ENCODE peak calls at places on chromosome 22, in nine cellular contexts. F, K, S, B, P, H, V, C and E are unnamed samples. For H3K4me1, the result is how much of the 10 kb centered on the place peaks cover.

GRCh38 chr22:23405366-23405851 is 174.7 kb downstream of the IGLL1 start:
- ATAC-seq in S (no peak), C (no peak), F (no peak), V (no peak), H (no peak), B (no peak), P (no peak), K (no peak), E (no peak)

GRCh38 chr22:44995282-44995597 is 14.6 kb downstream of the PHF21B start:
- ATAC-seq in V (no peak), P (no peak), F (no peak), B (no peak), C (no peak), S (no peak), H (peak), K (no peak), E (no peak)

GRCh38 chr22:17777005-17777716 is 2.9 kb upstream of the BID start:
- ATAC-seq in P (no peak), B (no peak), S (no peak), V (peak), F (peak), H (no peak), K (no peak), C (peak), E (no peak)

GRCh38 chr22:46577361-46578249 is 40.2 kb upstream of the CELSR1 start:
- ATAC-seq in C (peak), P (no peak), B (no peak), H (no peak), S (no peak), K (no peak), F (no peak), V (no peak), E (peak)

GRCh38 chr22:46052801-46053562 is 76.0 kb upstream of the WNT7B start:
- ATAC-seq in P (peak), S (peak), C (no peak), H (peak), B (peak), K (peak), F (peak), V (peak), E (peak)

GRCh38 chr22:46696225-46696518 is 41.9 kb downstream of the CERK start:
- ATAC-seq in F (peak), K (no peak), V (peak), B (peak), P (no peak), S (peak), C (no peak), H (peak), E (no peak)

GRCh38 chr22:47020157-47020556 is 257.7 kb downstream of the TBC1D22A start:
- ATAC-seq in S (no peak), H (no peak), K (no peak), F (no peak), P (no peak), C (no peak), V (no peak), B (no peak), E (no peak)

GRCh38 chr22:40534379-40535188 is 101.9 kb downstream of the MRTFA start:
- ATAC-seq in V (no peak), P (peak), H (peak), S (peak), B (peak), C (peak), F (peak), K (peak), E (no peak)

GRCh38 chr22:40203568-40203967 is 25.8 kb downstream of the TNRC6B start:
- ATAC-seq in K (no peak), C (peak), B (peak), S (peak), V (no peak), P (no peak), F (no peak), H (no peak), E (no peak)

GRCh38 chr22:47100646-47101045 is 338.2 kb downstream of the TBC1D22A start:
- ATAC-seq in K (no peak), F (no peak), P (no peak), C (no peak), H (no peak), B (no peak), S (no peak), V (no peak), E (no peak)

GRCh38 chr22:29369460-29369859 is 18.9 kb downstream of the AP1B1 start:
- ATAC-seq in B (peak), H (peak), K (no peak), P (no peak), F (peak), V (no peak), C (no peak), S (peak), E (peak)

GRCh38 chr22:33747576-33748180 is 172.6 kb downstream of the LARGE1 start:
- ATAC-seq in S (no peak), C (no peak), H (no peak), V (no peak), K (no peak), B (peak), F (no peak), P (no peak), E (no peak)

GRCh38 chr22:23222875-23223565 is 42.7 kb downstream of the BCR start:
- ATAC-seq in C (no peak), P (no peak), V (no peak), K (no peak), B (no peak), S (no peak), H (no peak), F (no peak), E (no peak)

GRCh38 chr22:29726512-29727247 is 6.9 kb downstream of the CABP7 start:
- ATAC-seq in P (no peak), F (no peak), B (no peak), K (no peak), V (peak), H (no peak), S (no peak), C (no peak), E (peak)

GRCh38 chr22:47123827-47124442 is 361.5 kb downstream of the TBC1D22A start:
- ATAC-seq in B (no peak), S (no peak), C (no peak), P (no peak), H (no peak), V (no peak), K (no peak), F (no peak), E (no peak)

GRCh38 chr22:23076896-23077572 is 6.7 kb downstream of the GNAZ start:
- ATAC-seq in S (no peak), H (no peak), P (no peak), B (no peak), V (no peak), F (no peak), K (no peak), C (no peak), E (no peak)

GRCh38 chr22:29487587-29487986 is 7.6 kb downstream of the NEFH start:
- ATAC-seq in K (no peak), S (no peak), P (no peak), H (no peak), F (no peak), V (no peak), C (no peak), B (no peak), E (no peak)

GRCh38 chr22:29979645-29980303 is 96.8 kb downstream of the MTMR3 start:
- ATAC-seq in B (no peak), V (no peak), S (peak), K (no peak), C (peak), H (no peak), F (peak), P (no peak), E (no peak)

GRCh38 chr22:48154169-48154942 is 1391.9 kb downstream of the TBC1D22A start:
- ATAC-seq in K (no peak), H (no peak), C (no peak), S (no peak), V (no peak), P (no peak), B (no peak), F (no peak), E (no peak)

GRCh38 chr22:40009953-40010751 is 15.4 kb downstream of the FAM83F start:
- ATAC-seq in V (no peak), H (no peak), C (no peak), S (no peak), K (no peak), P (no peak), B (peak), F (no peak), E (no peak)

GRCh38 chr22:28231423-28231822 is 312.4 kb upstream of the PITPNB start:
- ATAC-seq in S (no peak), C (no peak), P (no peak), V (peak), F (no peak), B (no peak), K (no peak), H (no peak), E (no peak)

GRCh38 chr22:17831527-17832251 is 57.4 kb upstream of the BID start:
- ATAC-seq in C (no peak), V (no peak), P (no peak), B (no peak), F (no peak), K (no peak), S (no peak), H (peak), E (peak)

GRCh38 chr22:21447694-21448402 is 19.3 kb upstream of the TMEM191C start:
- ATAC-seq in B (peak), P (no peak), F (no peak), V (peak), S (no peak), K (no peak), H (no peak), C (peak), E (no peak)

GRCh38 chr22:41542224-41542623 is 2.0 kb downstream of the POLR3H start:
- ATAC-seq in H (no peak), K (no peak), V (no peak), P (no peak), B (no peak), F (no peak), S (no peak), C (no peak), E (no peak)

GRCh38 chr22:45550891-45551290 is 48.2 kb downstream of the FBLN1 start:
- ATAC-seq in K (no peak), S (no peak), C (no peak), F (no peak), B (no peak), H (no peak), V (no peak), P (no peak), E (no peak)

GRCh38 chr22:20180245-20180630 is 29.4 kb upstream of the CCDC188 start:
- ATAC-seq in F (no peak), B (no peak), S (no peak), P (no peak), C (peak), K (no peak), H (no peak), V (peak), E (no peak)

GRCh38 chr22:45120931-45121330 is 42.8 kb upstream of the NUP50 start:
- ATAC-seq in S (no peak), C (no peak), H (no peak), V (no peak), P (peak), K (peak), B (no peak), F (no peak), E (no peak)

GRCh38 chr22:19229600-19229999 is 51.1 kb upstream of the SLC25A1 start:
- ATAC-seq in H (no peak), B (no peak), P (no peak), V (no peak), F (no peak), K (no peak), S (no peak), C (no peak), E (no peak)

GRCh38 chr22:30196867-30197336 is 49.7 kb downstream of the LIF start:
- ATAC-seq in K (no peak), C (no peak), F (no peak), S (no peak), V (no peak), P (peak), B (no peak), H (no peak), E (peak)

GRCh38 chr22:28430656-28431055 is 249.0 kb downstream of the TTC28 start:
- ATAC-seq in C (no peak), K (no peak), H (no peak), B (no peak), F (no peak), P (no peak), S (no peak), V (no peak), E (no peak)

GRCh38 chr22:33599596-33599995 is 320.7 kb downstream of the LARGE1 start:
- ATAC-seq in F (no peak), H (no peak), S (no peak), V (no peak), B (no peak), C (no peak), P (no peak), K (no peak), E (no peak)

GRCh38 chr22:46865642-46866041 is 103.2 kb downstream of the TBC1D22A start:
- ATAC-seq in B (no peak), C (no peak), H (no peak), F (no peak), V (no peak), S (no peak), P (no peak), K (no peak), E (no peak)

GRCh38 chr22:17264321-17265052 is 45.3 kb upstream of the ADA2 start:
- ATAC-seq in C (no peak), F (peak), K (no peak), S (peak), B (no peak), H (peak), P (peak), V (no peak), E (peak)

GRCh38 chr22:26589367-26589844 is 526 bp downstream of the TPST2 start:
- ATAC-seq in K (peak), P (peak), V (peak), F (peak), S (peak), C (peak), B (peak), H (peak), E (no peak)
- H3K4me1 ChIP-seq in K (under half), P (under half), V (under half), F (under half), S (half or more), C (under half), B (under half), H (under half), E (under half)

GRCh38 chr22:24563246-24563645 is 7.4 kb downstream of the SNRPD3 start:
- ATAC-seq in F (no peak), H (no peak), C (no peak), S (no peak), B (no peak), K (no peak), V (no peak), P (no peak), E (no peak)

GRCh38 chr22:24567668-24568067 is 11.9 kb downstream of the SNRPD3 start:
- ATAC-seq in P (no peak), S (peak), H (no peak), K (no peak), B (no peak), C (peak), V (no peak), F (peak), E (no peak)

GRCh38 chr22:24564376-24565058 is 8.7 kb downstream of the SNRPD3 start:
- ATAC-seq in B (peak), S (no peak), C (no peak), K (no peak), F (peak), P (no peak), H (peak), V (peak), E (peak)

GRCh38 chr22:24565077-24565476 is 9.3 kb downstream of the SNRPD3 start:
- ATAC-seq in K (no peak), C (no peak), S (no peak), B (no peak), H (no peak), P (no peak), F (no peak), V (peak), E (no peak)

DNA sequence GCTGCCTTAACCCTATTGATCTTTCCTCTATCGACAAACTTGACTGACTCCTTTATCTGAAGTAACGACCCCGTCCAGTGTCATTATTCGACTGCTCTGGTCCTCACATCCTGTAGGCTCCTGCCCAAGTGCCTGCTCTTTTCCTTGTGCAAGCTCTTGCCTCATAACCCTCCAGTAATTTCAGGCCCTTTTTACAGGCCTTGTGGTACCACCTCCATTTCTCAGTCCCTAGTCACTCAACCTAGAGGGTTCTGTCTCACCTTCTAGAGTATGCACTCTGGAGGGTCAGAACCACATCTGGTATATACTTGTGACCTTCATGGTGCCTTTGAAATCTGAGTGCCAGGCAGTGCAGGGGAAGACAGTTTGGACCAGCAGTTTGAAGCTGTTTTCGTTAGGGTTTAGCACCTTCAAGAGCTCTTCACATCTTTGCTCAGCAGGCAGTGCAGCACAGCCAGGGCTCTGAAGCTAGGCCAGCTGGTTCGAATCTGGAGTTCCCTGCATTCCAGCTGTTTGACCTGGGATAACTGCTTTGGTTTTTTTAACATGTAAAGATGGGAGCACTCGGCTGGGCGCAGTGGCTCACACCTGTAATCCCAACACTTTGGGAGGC is 11.2 kb downstream of the SNRPD3 start:
- ATAC-seq in H (no peak), C (no peak), K (no peak), F (peak), S (peak), P (no peak), V (no peak), B (no peak), E (no peak)
- H3K4me1 ChIP-seq in H (under half), C (under half), K (under half), F (under half), S (under half), P (under half), V (half or more), B (under half), E (under half)

DNA sequence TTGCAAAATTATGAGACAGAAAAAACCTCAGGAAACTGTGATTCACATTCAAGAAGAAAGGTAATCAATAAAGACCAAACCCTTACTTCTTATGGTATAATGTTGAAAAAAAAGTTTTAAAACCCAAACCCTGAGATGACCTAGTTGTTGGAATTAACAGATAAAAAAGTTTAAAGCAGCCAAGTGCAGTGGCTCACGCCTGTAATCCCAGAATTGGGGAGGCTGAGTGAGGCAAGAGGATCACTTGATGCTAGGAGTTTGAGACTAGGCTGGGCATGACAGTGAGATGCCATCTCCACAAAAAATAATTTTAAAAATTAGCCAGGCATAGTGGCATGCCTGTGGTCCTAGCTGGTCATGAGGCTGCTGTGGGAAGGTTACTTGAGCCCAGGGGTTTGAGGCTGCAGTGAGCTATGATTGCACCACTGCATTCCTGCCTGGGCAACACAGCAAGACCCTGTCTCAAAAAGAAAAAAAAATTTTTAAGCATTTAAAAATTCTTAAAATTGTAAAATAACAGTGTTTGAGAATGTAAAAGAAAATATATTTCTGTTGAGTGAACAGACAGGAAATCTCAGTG is 85.1 kb downstream of the EFCAB6 start:
- ATAC-seq in H (peak), V (no peak), C (no peak), B (no peak), P (no peak), S (no peak), K (no peak), F (no peak), E (no peak)
- H3K4me1 ChIP-seq in H (under half), V (under half), C (under half), B (under half), P (under half), S (under half), K (under half), F (under half), E (under half)

GRCh38 chr22:37659897-37660708 is 1.6 kb downstream of the PDXP start:
- ATAC-seq in C (no peak), F (no peak), P (no peak), B (no peak), H (no peak), V (no peak), S (no peak), K (no peak), E (no peak)

GRCh38 chr22:37659066-37659896 is 758 bp downstream of the PDXP start:
- ATAC-seq in F (no peak), S (no peak), C (no peak), K (peak), P (no peak), V (peak), H (no peak), B (peak), E (no peak)

GRCh38 chr22:37660709-37661045 is 2.2 kb downstream of the PDXP start:
- ATAC-seq in H (no peak), C (no peak), S (no peak), F (no peak), K (no peak), B (no peak), V (no peak), P (no peak), E (no peak)

GRCh38 chr22:37662039-37662438 is 3.5 kb downstream of the PDXP start:
- ATAC-seq in F (no peak), H (no peak), K (no peak), P (no peak), C (no peak), S (no peak), B (no peak), V (no peak), E (no peak)

GRCh38 chr22:37661160-37661924 is 2.8 kb downstream of the PDXP start:
- ATAC-seq in B (no peak), H (peak), F (no peak), P (no peak), K (no peak), S (no peak), C (peak), V (peak), E (no peak)
- H3K4me1 ChIP-seq in B (under half), H (under half), F (under half), P (under half), K (under half), S (under half), C (under half), V (half or more), E (under half)

GRCh38 chr22:38865201-38866023 is 6.6 kb downstream of the CBX6 start:
- ATAC-seq in C (no peak), H (no peak), B (no peak), S (no peak), P (no peak), V (no peak), K (no peak), F (no peak), E (no peak)
- H3K4me1 ChIP-seq in C (under half), H (under half), B (under half), S (half or more), P (under half), V (under half), K (under half), F (under half), E (half or more)